ENCODE peak calls at places on chromosomes 5 and 9, in four cellular contexts. One of them, this sample, is unnamed.

GRCh38 chr9:135116892-135117680 is 29.6 kb downstream of the OLFM1 start:
- DNase-seq in left cardiac atrium: no peak
- DNase-seq in MV-4-11: no peak
- DNase-seq in choroid plexus epithelial cell: no peak
- DNase-seq in this sample: no peak

GRCh38 chr9:5264219-5264595 is 33.0 kb downstream of the INSL4 start:
- DNase-seq in left cardiac atrium: no peak
- DNase-seq in MV-4-11: no peak
- DNase-seq in choroid plexus epithelial cell: no peak
- DNase-seq in this sample: no peak

GRCh38 chr5:133926960-133927615 is 41.3 kb downstream of the C5orf15 start:
- DNase-seq in left cardiac atrium: no peak
- DNase-seq in MV-4-11: no peak
- DNase-seq in choroid plexus epithelial cell: no peak
- DNase-seq in this sample: peak; percentile 72

GRCh38 chr5:141951341-141951781 is 6.6 kb downstream of the PCDH12 start:
- DNase-seq in left cardiac atrium: no peak
- DNase-seq in MV-4-11: no peak
- DNase-seq in choroid plexus epithelial cell: peak; percentile 26
- DNase-seq in this sample: no peak

GRCh38 chr5:93302711-93303110 is 278.3 kb downstream of the NR2F1-AS1 start:
- DNase-seq in left cardiac atrium: no peak
- DNase-seq in MV-4-11: no peak
- DNase-seq in choroid plexus epithelial cell: peak; percentile 31
- DNase-seq in this sample: no peak

GRCh38 chr5:158601118-158601517 is 498.6 kb downstream of the EBF1 start:
- DNase-seq in left cardiac atrium: no peak
- DNase-seq in MV-4-11: no peak
- DNase-seq in choroid plexus epithelial cell: no peak
- DNase-seq in this sample: no peak

GRCh38 chr9:13759624-13760023 is 480.1 kb upstream of the MPDZ start:
- DNase-seq in left cardiac atrium: no peak
- DNase-seq in MV-4-11: no peak
- DNase-seq in choroid plexus epithelial cell: no peak
- DNase-seq in this sample: no peak

GRCh38 chr5:179731791-179732411 is 721 bp upstream of the MAML1 start:
- DNase-seq in left cardiac atrium: peak; percentile 40
- DNase-seq in MV-4-11: peak; percentile 93
- DNase-seq in choroid plexus epithelial cell: peak; percentile 94
- DNase-seq in this sample: peak; percentile 89

GRCh38 chr9:15227491-15227890 is 79.5 kb downstream of the TTC39B start:
- DNase-seq in left cardiac atrium: no peak
- DNase-seq in MV-4-11: peak; percentile 24
- DNase-seq in choroid plexus epithelial cell: no peak
- DNase-seq in this sample: no peak

GRCh38 chr5:145887976-145888574 is 15.3 kb upstream of the GRXCR2 start:
- DNase-seq in left cardiac atrium: no peak
- DNase-seq in MV-4-11: peak; percentile 23
- DNase-seq in choroid plexus epithelial cell: peak; percentile 84
- DNase-seq in this sample: peak; percentile 54

GRCh38 chr9:124652994-124653393 is 118.1 kb downstream of the NR6A1 start:
- DNase-seq in left cardiac atrium: no peak
- DNase-seq in MV-4-11: no peak
- DNase-seq in choroid plexus epithelial cell: no peak
- DNase-seq in this sample: no peak

GRCh38 chr5:172896465-172896864 is 62.4 kb downstream of the ERGIC1 start:
- DNase-seq in left cardiac atrium: no peak
- DNase-seq in MV-4-11: no peak
- DNase-seq in choroid plexus epithelial cell: peak; percentile 61
- DNase-seq in this sample: no peak

GRCh38 chr5:145834917-145835838 is at the start of gene PRELID2:
- DNase-seq in left cardiac atrium: peak; percentile 93
- DNase-seq in MV-4-11: peak; percentile 86
- DNase-seq in choroid plexus epithelial cell: peak; percentile 83
- DNase-seq in this sample: peak; percentile 90

GRCh38 chr5:93782978-93783377 is 41.6 kb upstream of the POU5F2 start:
- DNase-seq in left cardiac atrium: no peak
- DNase-seq in MV-4-11: no peak
- DNase-seq in choroid plexus epithelial cell: no peak
- DNase-seq in this sample: no peak

GRCh38 chr5:96024683-96025475 is 63.2 kb upstream of the ELL2 start:
- DNase-seq in left cardiac atrium: no peak
- DNase-seq in MV-4-11: no peak
- DNase-seq in choroid plexus epithelial cell: no peak
- DNase-seq in this sample: no peak

GRCh38 chr5:61951295-61951694 is 354.7 kb upstream of the KIF2A start:
- DNase-seq in left cardiac atrium: no peak
- DNase-seq in MV-4-11: peak; percentile 24
- DNase-seq in choroid plexus epithelial cell: no peak
- DNase-seq in this sample: no peak

GRCh38 chr9:70480405-70480980 is 66.0 kb upstream of the KLF9 start:
- DNase-seq in left cardiac atrium: peak; percentile 94
- DNase-seq in MV-4-11: peak; percentile 20
- DNase-seq in choroid plexus epithelial cell: peak; percentile 99
- DNase-seq in this sample: no peak

GRCh38 chr5:178287091-178287790 is 54.6 kb upstream of the PHYKPL start:
- DNase-seq in left cardiac atrium: peak; percentile 15
- DNase-seq in MV-4-11: no peak
- DNase-seq in choroid plexus epithelial cell: no peak
- DNase-seq in this sample: no peak